ENCODE peak calls at places on chromosomes 3 and 15, in ten cellular contexts. Y is head of caudate nucleus; P is NCI-H1436; X is HT1080; L is AG08396; H is fibroblast of the aortic adventitia; F is stimulated activated naive CD8-positive, alpha-beta T cell treated with anti-CD3 and anti-CD28 coated beads, Interleukin-15, amount 100 ng/mL, for 72 hours; A is IMR-90; U is ovary; D is lung microvascular endothelial cell. V is an unnamed sample.
A peak's percentile ranks its signal among the peaks of the same experiment; 100 is the strongest.

GRCh38 chr3:64685331-64685799 is 2.4 kb downstream of the ADAMTS9 start:
- DNase-seq in Y (no peak), A (peak; percentile 65), L (no peak), H (peak; percentile 65), P (no peak), F (no peak), U (peak; percentile 77), X (no peak), D (peak; percentile 70), V (peak; percentile 51)

GRCh38 chr3:13886593-13887129 is 6.8 kb upstream of the WNT7A start:
- DNase-seq in L (no peak), Y (no peak), P (no peak), H (no peak), D (no peak), X (no peak), U (no peak), A (no peak), F (no peak), V (no peak)

GRCh38 chr15:73464602-73465001 is 21.6 kb downstream of the REC114 start:
- DNase-seq in P (no peak), Y (no peak), X (no peak), F (no peak), H (no peak), A (no peak), U (no peak), D (no peak), L (no peak), V (no peak)

GRCh38 chr15:71385026-71385425 is 269.8 kb downstream of the THSD4 start:
- DNase-seq in L (no peak), P (no peak), Y (no peak), A (peak; percentile 25), F (no peak), U (no peak), H (no peak), X (no peak), D (peak; percentile 87), V (no peak)

GRCh38 chr3:181105636-181106035 is 116.1 kb upstream of the DNAJC19 start:
- DNase-seq in Y (no peak), U (no peak), F (no peak), L (no peak), X (no peak), P (no peak), H (no peak), D (no peak), A (no peak), V (no peak)

GRCh38 chr3:100913870-100914654 is 79.2 kb downstream of the ABI3BP start:
- DNase-seq in X (no peak), P (no peak), A (peak; percentile 4), H (peak; percentile 95), F (no peak), U (peak; percentile 35), D (peak; percentile 83), Y (no peak), L (no peak), V (peak; percentile 64)

GRCh38 chr3:39156421-39156820 is 3.0 kb upstream of the CSRNP1 start:
- DNase-seq in P (no peak), A (no peak), H (no peak), Y (no peak), X (no peak), D (no peak), L (no peak), F (no peak), U (no peak), V (no peak)

GRCh38 chr3:9810357-9810726 is 280 bp downstream of the TTLL3 start:
- DNase-seq in U (peak; percentile 37), H (peak; percentile 19), L (no peak), X (no peak), F (no peak), P (no peak), Y (no peak), A (no peak), D (peak; percentile 10), V (no peak)

GRCh38 chr15:57726411-57726810 is 19.9 kb downstream of the POLR2M start:
- DNase-seq in H (no peak), X (peak; percentile 15), Y (no peak), D (no peak), P (no peak), U (no peak), F (no peak), L (no peak), A (peak; percentile 53), V (peak; percentile 44)

GRCh38 chr3:143063018-143063417 is 56.6 kb upstream of the CHST2 start:
- DNase-seq in Y (no peak), X (peak; percentile 49), U (no peak), A (peak; percentile 68), P (no peak), H (no peak), D (peak; percentile 84), F (no peak), L (no peak), V (no peak)

GRCh38 chr3:124497487-124497886 is 232.8 kb upstream of the UMPS start:
- DNase-seq in F (no peak), L (no peak), P (no peak), X (no peak), D (no peak), Y (no peak), H (no peak), A (no peak), U (no peak), V (no peak)

GRCh38 chr15:63018639-63019038 is 23.9 kb upstream of the TPM1 start:
- DNase-seq in F (no peak), U (no peak), Y (no peak), A (peak; percentile 39), L (no peak), H (peak; percentile 78), D (no peak), P (no peak), X (peak; percentile 47), V (no peak)

GRCh38 chr15:48636511-48636910 is 9.0 kb downstream of the FBN1 start:
- DNase-seq in F (no peak), Y (peak; percentile 52), L (no peak), X (no peak), A (no peak), U (no peak), H (peak; percentile 46), D (no peak), P (no peak), V (peak; percentile 57)

GRCh38 chr3:127428344-127429001 is 140.6 kb upstream of the PRR20G start:
- DNase-seq in P (no peak), H (peak; percentile 4), F (no peak), A (no peak), D (no peak), U (no peak), Y (no peak), L (no peak), X (peak; percentile 23), V (no peak)

GRCh38 chr3:38564631-38565338 is 68.6 kb downstream of the EXOG start:
- DNase-seq in D (no peak), F (no peak), L (no peak), U (no peak), Y (no peak), P (no peak), X (no peak), A (no peak), H (no peak), V (no peak)

GRCh38 chr15:71054286-71054952 is 60.9 kb upstream of the THSD4 start:
- DNase-seq in P (no peak), L (no peak), U (no peak), Y (no peak), H (peak; percentile 57), D (no peak), A (peak; percentile 56), X (no peak), F (no peak), V (no peak)

GRCh38 chr3:194036842-194037241 is 99.1 kb upstream of the HES1 start:
- DNase-seq in L (no peak), H (no peak), P (no peak), F (no peak), U (no peak), D (peak; percentile 31), X (no peak), A (no peak), Y (no peak), V (no peak)

GRCh38 chr3:121942116-121942786 is 48.0 kb downstream of the SLC15A2 start:
- DNase-seq in H (no peak), X (no peak), L (no peak), F (no peak), D (no peak), U (no peak), P (no peak), A (peak; percentile 7), Y (no peak), V (no peak)

GRCh38 chr3:64267774-64268604 is 42.7 kb upstream of the PRICKLE2 start:
- DNase-seq in D (peak; percentile 57), A (peak; percentile 68), U (peak; percentile 64), H (peak; percentile 76), L (peak; percentile 79), X (peak; percentile 36), P (no peak), Y (peak; percentile 52), F (no peak), V (peak; percentile 70)

GRCh38 chr3:197792019-197792647 is 1.1 kb downstream of the LRCH3 start:
- DNase-seq in F (peak; percentile 12), P (no peak), A (no peak), H (peak; percentile 35), U (no peak), X (peak; percentile 32), D (peak; percentile 34), Y (no peak), L (no peak), V (no peak)

GRCh38 chr3:5037828-5038227 is 58.6 kb downstream of the BHLHE40 start:
- DNase-seq in Y (no peak), D (no peak), A (no peak), P (no peak), F (no peak), H (no peak), L (no peak), U (no peak), X (no peak), V (no peak)

GRCh38 chr15:66151809-66152208 is 101.7 kb downstream of the MEGF11 start:
- DNase-seq in A (no peak), X (no peak), F (no peak), P (peak; percentile 91), H (no peak), L (no peak), U (no peak), D (no peak), Y (no peak), V (no peak)

GRCh38 chr3:52488746-52489145 is 6.4 kb upstream of the STAB1 start:
- DNase-seq in H (no peak), X (no peak), P (no peak), A (no peak), U (no peak), L (no peak), F (no peak), D (no peak), Y (no peak), V (no peak)

GRCh38 chr3:99248130-99248529 is 346.6 kb upstream of the DCBLD2 start:
- DNase-seq in X (peak; percentile 36), F (no peak), D (peak; percentile 62), L (no peak), Y (no peak), H (no peak), U (no peak), P (no peak), A (peak; percentile 19), V (peak; percentile 52)

GRCh38 chr3:173553635-173554280 is 156.2 kb downstream of the NLGN1 start:
- DNase-seq in U (no peak), Y (no peak), L (peak; percentile 4), A (peak; percentile 42), H (peak; percentile 60), F (no peak), D (peak; percentile 56), X (peak; percentile 45), P (peak; percentile 65), V (peak; percentile 24)